ENCODE peak calls at places on chromosomes 2 and 18, in nine cellular contexts. N is stomach, W is AG04450, U is sigmoid colon, B is right lobe of liver, Z is HepG2, I is body of pancreas, C is heart right ventricle, D is psoas muscle. O is an unnamed sample. For H3K9me3, the result is how much of the 10 kb centered on the place peaks cover.

GRCh38 chr2:170121689-170122088 is 56.3 kb upstream of the MYO3B start:
- DNase-seq in D (no peak), C (no peak), U (no peak), I (no peak), B (no peak), W (no peak), Z (no peak), N (no peak), O (no peak)

GRCh38 chr18:4544131-4544530 is 89.0 kb upstream of the DLGAP1 start:
- DNase-seq in D (no peak), W (no peak), Z (no peak), I (no peak), C (no peak), U (no peak), N (no peak), B (no peak), O (no peak)

GRCh38 chr2:68280316-68280715 is 28.0 kb upstream of the PPP3R1 start:
- DNase-seq in W (no peak), C (no peak), N (no peak), D (no peak), U (no peak), I (no peak), Z (no peak), B (no peak), O (no peak)

GRCh38 chr2:121283670-121284245 is 1.2 kb downstream of the TFCP2L1 start:
- DNase-seq in N (no peak), I (no peak), U (no peak), C (no peak), D (no peak), Z (no peak), B (no peak), W (no peak), O (no peak)

GRCh38 chr2:159111346-159111922 is 143.0 kb downstream of the TANC1 start:
- DNase-seq in C (no peak), W (no peak), I (no peak), N (no peak), D (no peak), B (no peak), U (no peak), Z (peak), O (no peak)

GRCh38 chr2:118913131-118913804 is 28.7 kb upstream of the MARCO start:
- DNase-seq in U (no peak), C (no peak), W (no peak), D (no peak), N (no peak), I (no peak), B (no peak), Z (no peak), O (no peak)

GRCh38 chr2:216013080-216013909 is at the start of gene MREG:
- DNase-seq in D (peak), W (peak), C (peak), N (peak), U (peak), I (peak), B (peak), Z (peak), O (peak)

GRCh38 chr2:105038383-105039061 is 653 bp downstream of the MRPS9 start:
- DNase-seq in B (peak), U (no peak), C (no peak), N (no peak), I (no peak), D (no peak), W (no peak), Z (no peak), O (no peak)

GRCh38 chr2:10362096-10362897 is 59.6 kb downstream of the HPCAL1 start:
- DNase-seq in W (no peak), U (no peak), N (no peak), B (no peak), D (no peak), I (no peak), Z (no peak), C (no peak), O (no peak)

GRCh38 chr2:154307007-154307406 is 391.5 kb upstream of the KCNJ3 start:
- DNase-seq in U (no peak), D (no peak), W (no peak), Z (no peak), B (no peak), C (no peak), I (no peak), N (no peak), O (no peak)

GRCh38 chr18:60411715-60412114 is 39.1 kb upstream of the MC4R start:
- DNase-seq in U (no peak), W (no peak), D (no peak), I (no peak), B (no peak), Z (no peak), C (no peak), N (no peak), O (no peak)

GRCh38 chr2:68236876-68237275 is 15.5 kb downstream of the PPP3R1 start:
- DNase-seq in N (no peak), C (no peak), I (no peak), Z (no peak), D (no peak), W (no peak), B (no peak), U (no peak), O (no peak)

GRCh38 chr2:113234721-113235346 is 43.9 kb downstream of the PAX8 start:
- DNase-seq in I (no peak), U (no peak), D (no peak), N (no peak), B (no peak), W (no peak), C (no peak), Z (no peak), O (no peak)

GRCh38 chr2:179139506-179139905 is 89.6 kb upstream of the CCDC141 start:
- DNase-seq in C (no peak), U (no peak), D (no peak), Z (no peak), N (no peak), I (no peak), B (no peak), W (no peak), O (no peak)

GRCh38 chr2:101790856-101791255 is 93.3 kb downstream of the MAP4K4 start:
- DNase-seq in W (peak), Z (no peak), I (no peak), C (no peak), D (no peak), N (no peak), U (no peak), B (no peak), O (no peak)

GRCh38 chr2:23545391-23545790 is 160.4 kb downstream of the KLHL29 start:
- DNase-seq in W (no peak), U (no peak), C (no peak), N (no peak), Z (no peak), B (no peak), I (no peak), D (no peak), O (no peak)

GRCh38 chr2:3595985-3596384 is 1.1 kb downstream of the COLEC11 start:
- DNase-seq in I (no peak), W (no peak), U (no peak), C (no peak), N (no peak), Z (no peak), D (no peak), B (no peak), O (no peak)

GRCh38 chr2:205852457-205852856 is 170.2 kb downstream of the NRP2 start:
- DNase-seq in W (no peak), C (no peak), D (no peak), B (no peak), I (peak), Z (no peak), N (peak), U (no peak), O (no peak)

GRCh38 chr18:14104906-14105748 is 27.1 kb downstream of the ZNF519 start:
- DNase-seq in Z (peak), N (no peak), D (no peak), U (no peak), B (no peak), I (no peak), W (no peak), C (no peak), O (no peak)
- H3K9me3 ChIP-seq in Z (half or more), N (under half), D (under half), U (under half), B (under half), I (under half), W (under half), C (under half), O (under half)

DNA sequence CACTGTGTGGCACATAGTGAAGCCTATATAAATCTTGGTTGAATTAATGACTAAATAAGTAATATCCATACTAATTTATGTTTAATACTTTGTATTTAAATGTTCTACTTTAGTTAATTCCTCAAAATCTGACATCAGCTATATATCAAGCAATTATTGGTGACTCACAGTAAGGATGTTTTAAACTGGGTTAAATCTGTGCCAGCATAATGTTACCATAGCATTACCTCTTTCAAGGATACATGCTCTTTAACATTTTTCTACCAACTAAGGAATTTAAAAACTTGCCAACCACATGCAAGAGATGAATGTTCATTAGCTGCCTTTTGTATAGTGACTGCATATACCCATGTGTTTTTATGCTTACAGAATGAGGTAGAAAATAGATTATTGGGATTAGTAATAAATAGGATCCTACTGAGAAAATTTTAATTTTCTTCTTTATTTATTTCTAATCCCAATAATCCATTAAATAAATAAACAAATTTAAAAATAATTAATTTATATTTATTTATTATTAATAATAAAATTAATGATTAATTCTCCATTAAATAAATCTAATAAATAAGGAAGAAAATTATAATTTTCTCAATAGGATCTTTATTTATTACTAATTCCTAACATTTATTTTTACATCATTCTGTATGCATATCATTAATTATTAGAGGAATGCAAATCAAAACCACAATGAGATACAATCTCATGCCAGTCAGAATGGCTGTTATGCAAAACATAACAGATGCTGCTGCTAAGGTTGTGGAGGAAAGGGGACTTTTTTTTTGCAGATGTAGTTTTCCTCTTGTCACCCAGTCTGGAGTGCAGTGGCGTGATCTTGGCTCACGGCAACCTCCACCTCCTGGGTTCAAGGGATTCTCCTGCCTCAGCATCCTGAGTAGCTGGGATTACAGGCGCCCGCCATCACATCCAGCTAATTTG is 410.7 kb upstream of the DSEL start:
- DNase-seq in I (no peak), N (no peak), B (no peak), D (no peak), Z (no peak), C (no peak), U (no peak), W (no peak), O (no peak)
- H3K9me3 ChIP-seq in I (under half), N (under half), B (under half), D (under half), Z (under half), C (under half), U (under half), W (under half), O (under half)

GRCh38 chr2:208854717-208855116 is 448.1 kb downstream of the PTH2R start:
- DNase-seq in Z (no peak), B (no peak), D (no peak), W (no peak), I (no peak), N (no peak), C (no peak), U (no peak), O (no peak)
- H3K9me3 ChIP-seq in Z (half or more), B (under half), D (under half), W (under half), I (under half), N (under half), C (under half), U (under half), O (under half)

DNA sequence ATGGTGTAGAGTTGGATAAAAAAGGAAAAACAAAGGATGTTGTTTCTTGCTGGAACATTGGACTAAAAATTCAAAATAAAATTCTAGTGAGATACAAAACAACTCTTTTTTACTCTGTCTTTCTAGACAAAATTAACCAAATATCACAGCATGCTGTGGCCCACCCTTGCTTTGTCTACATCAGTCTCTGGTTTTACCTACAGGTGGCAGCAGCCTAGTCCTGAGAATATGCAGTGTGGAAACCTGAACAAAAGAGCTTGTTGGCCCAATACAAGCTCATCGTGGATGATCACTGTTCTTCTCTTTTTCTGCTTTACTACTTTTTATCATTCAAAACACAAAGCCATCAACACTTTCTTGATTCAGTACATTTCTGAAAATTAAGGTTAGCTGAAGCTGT is 210.4 kb downstream of the CDH19 start:
- DNase-seq in N (no peak), C (no peak), W (no peak), Z (no peak), B (no peak), I (no peak), D (no peak), U (no peak), O (no peak)
- H3K9me3 ChIP-seq in N (under half), C (under half), W (under half), Z (under half), B (under half), I (under half), D (under half), U (under half), O (under half)

GRCh38 chr2:128037624-128038023 is 9.8 kb upstream of the SAP130 start:
- DNase-seq in C (no peak), I (no peak), N (no peak), W (no peak), U (no peak), Z (no peak), D (no peak), B (no peak), O (no peak)
- H3K9me3 ChIP-seq in C (under half), I (under half), N (under half), W (under half), U (under half), Z (under half), D (under half), B (under half), O (under half)

GRCh38 chr18:2444201-2444875 is 127.0 kb downstream of the METTL4 start:
- DNase-seq in D (no peak), Z (no peak), U (no peak), I (no peak), N (no peak), B (no peak), W (no peak), C (no peak), O (no peak)
- H3K9me3 ChIP-seq in D (under half), Z (under half), U (under half), I (under half), N (under half), B (under half), W (under half), C (under half), O (under half)

GRCh38 chr2:144254342-144255235 is 265.3 kb downstream of the ZEB2 start:
- DNase-seq in W (no peak), D (no peak), Z (peak), N (no peak), I (no peak), C (no peak), U (no peak), B (no peak), O (no peak)

GRCh38 chr2:144252694-144253093 is 267.2 kb downstream of the ZEB2 start:
- DNase-seq in W (no peak), B (no peak), I (no peak), U (no peak), C (no peak), Z (no peak), N (no peak), D (no peak), O (no peak)

GRCh38 chr2:144258154-144258553 is 261.8 kb downstream of the ZEB2 start:
- DNase-seq in D (no peak), C (no peak), B (no peak), W (no peak), I (no peak), N (no peak), Z (no peak), U (no peak), O (no peak)

GRCh38 chr2:144256996-144257707 is 262.8 kb downstream of the ZEB2 start:
- DNase-seq in Z (no peak), U (no peak), W (no peak), C (no peak), I (no peak), D (no peak), N (no peak), B (no peak), O (no peak)

GRCh38 chr2:144253743-144254142 is 266.2 kb downstream of the ZEB2 start:
- DNase-seq in I (no peak), D (no peak), B (no peak), U (no peak), C (no peak), N (no peak), Z (no peak), W (no peak), O (no peak)
- H3K9me3 ChIP-seq in I (under half), D (under half), B (under half), U (under half), C (under half), N (under half), Z (under half), W (under half), O (under half)

DNA sequence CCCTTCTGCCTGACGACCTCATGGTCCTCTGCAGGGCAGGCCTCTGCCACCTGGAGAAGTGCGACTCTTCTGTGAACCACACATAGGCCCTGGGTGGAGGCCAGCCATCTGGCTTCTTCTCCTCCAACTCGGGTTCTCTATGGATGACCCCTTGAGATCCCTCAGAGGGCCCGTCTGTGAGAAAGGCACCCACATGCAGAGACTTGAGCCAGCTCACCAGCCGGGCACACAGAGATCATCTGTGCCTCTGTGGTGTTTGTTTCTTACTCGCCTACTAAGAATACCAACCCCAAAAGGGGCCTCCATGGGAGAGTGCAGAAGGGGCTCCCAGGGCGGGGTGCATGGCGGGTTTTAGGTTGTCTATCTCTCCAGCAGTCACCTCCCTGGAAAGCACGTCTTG is 176.5 kb upstream of the SALL3 start:
- DNase-seq in C (no peak), D (no peak), W (no peak), Z (no peak), N (no peak), I (no peak), B (no peak), U (peak), O (no peak)
- H3K9me3 ChIP-seq in C (under half), D (under half), W (half or more), Z (under half), N (under half), I (under half), B (under half), U (under half), O (under half)

O was measured in T-helper 17 cell.